ENCODE peak calls at places on chromosomes 13 and 19, in ten cellular contexts. L is activated CD4-positive, CD25-positive, alpha-beta regulatory T cell treated with anti-CD3 and anti-CD28 coated beads, Interleukin-2, amount 50 U/mL, for 16 hours; S is mesendoderm; G is left ventricle myocardium inferior; X is fibroblast of pulmonary artery; V is HT1080; O is amniotic stem cell; Z is endothelial cell; R is AG10803; D is neural progenitor cell. K is an unnamed sample.

GRCh38 chr19:5753743-5754142 is 30.8 kb downstream of the PRR22 start:
- DNase-seq in L (no peak), S (no peak), G (no peak), X (no peak), V (no peak), O (no peak), Z (no peak), R (no peak), D (no peak), K (no peak)

GRCh38 chr13:102845630-102846260 is at the start of gene ERCC5:
- DNase-seq in L (peak), S (peak), G (peak), X (peak), V (peak), O (peak), Z (peak), R (peak), D (peak), K (peak)

GRCh38 chr13:79776538-79776937 is 295.6 kb downstream of the NDFIP2 start:
- DNase-seq in L (no peak), S (no peak), G (no peak), X (no peak), V (peak), O (peak), Z (no peak), R (peak), D (no peak), K (no peak)

GRCh38 chr13:28751210-28751935 is 32.6 kb upstream of the SLC46A3 start:
- DNase-seq in L (no peak), S (peak), G (no peak), X (peak), V (peak), O (no peak), Z (no peak), R (peak), D (no peak), K (no peak)

GRCh38 chr13:32910530-32910929 is 105.7 kb upstream of the KL start:
- DNase-seq in L (no peak), S (no peak), G (no peak), X (no peak), V (peak), O (no peak), Z (no peak), R (peak), D (no peak), K (no peak)

GRCh38 chr19:14570864-14571527 is 870 bp downstream of the NDUFB7 start:
- DNase-seq in L (no peak), S (no peak), G (no peak), X (no peak), V (no peak), O (no peak), Z (no peak), R (no peak), D (no peak), K (no peak)

GRCh38 chr19:29583196-29584006 is 22.7 kb upstream of the POP4 start:
- DNase-seq in L (no peak), S (no peak), G (no peak), X (peak), V (peak), O (no peak), Z (no peak), R (peak), D (no peak), K (no peak)

GRCh38 chr13:108508263-108508662 is 121.1 kb upstream of the MYO16 start:
- DNase-seq in L (no peak), S (peak), G (no peak), X (peak), V (peak), O (peak), Z (peak), R (no peak), D (peak), K (no peak)

GRCh38 chr13:67148219-67148583 is 81.9 kb downstream of the PCDH9 start:
- DNase-seq in L (no peak), S (no peak), G (no peak), X (peak), V (peak), O (no peak), Z (no peak), R (peak), D (no peak), K (no peak)

GRCh38 chr13:41931337-41931736 is 29.6 kb downstream of the VWA8 start:
- DNase-seq in L (no peak), S (no peak), G (no peak), X (peak), V (no peak), O (no peak), Z (no peak), R (peak), D (no peak), K (no peak)

GRCh38 chr13:43377955-43378354 is 354.6 kb downstream of the DNAJC15 start:
- DNase-seq in L (no peak), S (no peak), G (no peak), X (peak), V (peak), O (no peak), Z (no peak), R (no peak), D (no peak), K (no peak)

GRCh38 chr19:1245884-1246816 is 2.2 kb upstream of the MIDN start:
- DNase-seq in L (no peak), S (no peak), G (peak), X (no peak), V (no peak), O (no peak), Z (no peak), R (no peak), D (peak), K (no peak)

GRCh38 chr19:29533578-29534544 is 8.1 kb downstream of the VSTM2B start:
- DNase-seq in L (no peak), S (no peak), G (no peak), X (no peak), V (no peak), O (no peak), Z (no peak), R (no peak), D (no peak), K (no peak)

GRCh38 chr19:49414256-49414655 is 9.0 kb downstream of the PTH2 start:
- DNase-seq in L (no peak), S (no peak), G (no peak), X (no peak), V (no peak), O (no peak), Z (no peak), R (no peak), D (no peak), K (no peak)

GRCh38 chr13:25242956-25243355 is 44.3 kb downstream of the MTMR6 start:
- DNase-seq in L (no peak), S (no peak), G (no peak), X (no peak), V (no peak), O (no peak), Z (no peak), R (no peak), D (no peak), K (no peak)

GRCh38 chr19:35269425-35270117 is 809 bp downstream of the USF2 start:
- DNase-seq in L (peak), S (peak), G (peak), X (peak), V (peak), O (peak), Z (peak), R (peak), D (peak), K (peak)

GRCh38 chr13:42875448-42876269 is 94.3 kb downstream of the FAM216B start:
- DNase-seq in L (no peak), S (peak), G (no peak), X (peak), V (no peak), O (no peak), Z (peak), R (no peak), D (peak), K (no peak)

GRCh38 chr19:34432797-34433196 is 4.6 kb downstream of the UBA2 start:
- DNase-seq in L (no peak), S (peak), G (peak), X (no peak), V (no peak), O (no peak), Z (no peak), R (peak), D (no peak), K (no peak)

GRCh38 chr19:4870025-4870700 is 2.7 kb upstream of the PLIN3 start:
- DNase-seq in L (no peak), S (peak), G (no peak), X (peak), V (peak), O (peak), Z (no peak), R (peak), D (no peak), K (peak)

GRCh38 chr19:23071087-23071511 is 45.7 kb upstream of the ZNF730 start:
- DNase-seq in L (no peak), S (no peak), G (peak), X (peak), V (no peak), O (no peak), Z (no peak), R (no peak), D (no peak), K (no peak)

GRCh38 chr19:1651061-1651547 is 1.3 kb downstream of the TCF3 start:
- DNase-seq in L (no peak), S (peak), G (no peak), X (peak), V (peak), O (no peak), Z (peak), R (peak), D (peak), K (no peak)

GRCh38 chr13:28704919-28705318 is 13.9 kb downstream of the SLC46A3 start:
- DNase-seq in L (no peak), S (no peak), G (no peak), X (no peak), V (no peak), O (no peak), Z (no peak), R (no peak), D (no peak), K (no peak)

GRCh38 chr13:74056829-74057564 is 77.2 kb downstream of the KLF12 start:
- DNase-seq in L (no peak), S (no peak), G (peak), X (no peak), V (no peak), O (no peak), Z (no peak), R (no peak), D (peak), K (no peak)

GRCh38 chr19:5690125-5690954 is at the start of gene RPL36:
- DNase-seq in L (peak), S (peak), G (peak), X (peak), V (peak), O (peak), Z (peak), R (peak), D (peak), K (peak)

GRCh38 chr19:384801-385169 is 24.2 kb downstream of the C2CD4C start:
- DNase-seq in L (no peak), S (no peak), G (no peak), X (no peak), V (no peak), O (no peak), Z (no peak), R (no peak), D (no peak), K (no peak)

GRCh38 chr19:15107056-15108010 is at the start of gene SYDE1:
- DNase-seq in L (no peak), S (peak), G (peak), X (peak), V (peak), O (peak), Z (peak), R (peak), D (peak), K (no peak)

K was measured in AG04450.